ENCODE peak calls at places on chromosomes 1 and 21, in seven cellular contexts. R, G, J, N, I, Z and E are unnamed samples.
A peak's percentile ranks its signal among the peaks of the same experiment; 100 is the strongest.

GRCh38 chr1:156833598-156833997 is 16.9 kb upstream of the SH2D2A start:
- DNase-seq in I (no peak), R (no peak), Z (no peak), G (no peak), N (no peak), J (no peak), E (no peak)

GRCh38 chr1:94067196-94067595 is 53.8 kb downstream of the ABCA4 start:
- DNase-seq in J (no peak), Z (no peak), G (no peak), I (no peak), N (no peak), R (no peak), E (no peak)

GRCh38 chr1:43449708-43450069 is 4.0 kb downstream of the HYI start:
- DNase-seq in G (no peak), Z (no peak), J (no peak), R (no peak), I (peak; percentile 52), N (no peak), E (no peak)

GRCh38 chr1:1305300-1306069 is 2.2 kb downstream of the ACAP3 start:
- DNase-seq in G (peak; percentile 66), I (peak; percentile 84), J (peak; percentile 76), Z (peak; percentile 69), R (peak; percentile 89), N (peak; percentile 67), E (no peak)

GRCh38 chr1:151992345-151993083 is 1.1 kb downstream of the S100A10 start:
- DNase-seq in G (peak; percentile 92), J (peak; percentile 99), Z (peak; percentile 90), N (no peak), I (peak; percentile 88), R (peak; percentile 89), E (no peak)

GRCh38 chr1:24379733-24380315 is 33.8 kb downstream of the STPG1 start:
- DNase-seq in Z (no peak), J (peak; percentile 99), I (no peak), R (no peak), G (no peak), N (no peak), E (no peak)

GRCh38 chr1:169103443-169103842 is 3.0 kb upstream of the ATP1B1 start:
- DNase-seq in Z (peak; percentile 81), J (no peak), N (no peak), I (no peak), G (peak; percentile 84), R (peak; percentile 88), E (no peak)

GRCh38 chr1:214493126-214493796 is 58.1 kb downstream of the PTPN14 start:
- DNase-seq in J (no peak), N (no peak), R (no peak), G (no peak), Z (no peak), I (peak; percentile 48), E (no peak)

GRCh38 chr1:204977327-204977726 is 65.7 kb upstream of the CNTN2 start:
- DNase-seq in R (no peak), I (no peak), N (no peak), Z (no peak), J (no peak), G (no peak), E (no peak)

GRCh38 chr1:220123889-220124288 is 30.0 kb downstream of the IARS2 start:
- DNase-seq in R (no peak), Z (no peak), J (no peak), N (no peak), I (no peak), G (no peak), E (no peak)

GRCh38 chr1:169236880-169237279 is 130.4 kb downstream of the ATP1B1 start:
- DNase-seq in G (no peak), J (peak; percentile 36), N (no peak), R (no peak), I (no peak), Z (no peak), E (no peak)

GRCh38 chr1:110205591-110206155 is 4.4 kb upstream of the KCNC4 start:
- DNase-seq in I (no peak), G (no peak), J (no peak), N (no peak), R (no peak), Z (no peak), E (no peak)

GRCh38 chr1:182331412-182331811 is 60.2 kb downstream of the GLUL start:
- DNase-seq in R (no peak), J (no peak), N (no peak), G (no peak), I (no peak), Z (no peak), E (no peak)

GRCh38 chr1:91791103-91791502 is 94.8 kb downstream of the TGFBR3 start:
- DNase-seq in G (no peak), Z (no peak), I (no peak), R (no peak), J (no peak), N (no peak), E (no peak)
- TF ChIP-seq CTCF in G (no peak), Z (no peak), I (no peak), R (no peak), J (no peak), N (no peak), E (no peak)

GRCh38 chr1:207875532-207875931 is 35.4 kb downstream of the CD34 start:
- DNase-seq in I (no peak), R (no peak), N (no peak), G (no peak), J (no peak), Z (no peak), E (no peak)

GRCh38 chr1:207873055-207873890 is 37.7 kb downstream of the CD34 start:
- DNase-seq in G (peak; percentile 60), J (no peak), R (no peak), N (no peak), I (peak; percentile 60), Z (no peak), E (no peak)

GRCh38 chr1:207878939-207879338 is 32.0 kb downstream of the CD34 start:
- DNase-seq in Z (no peak), R (no peak), N (no peak), I (no peak), G (no peak), J (no peak), E (no peak)

GRCh38 chr1:207872655-207873054 is 38.3 kb downstream of the CD34 start:
- DNase-seq in Z (no peak), N (no peak), I (no peak), J (no peak), R (no peak), G (no peak), E (no peak)

DNA sequence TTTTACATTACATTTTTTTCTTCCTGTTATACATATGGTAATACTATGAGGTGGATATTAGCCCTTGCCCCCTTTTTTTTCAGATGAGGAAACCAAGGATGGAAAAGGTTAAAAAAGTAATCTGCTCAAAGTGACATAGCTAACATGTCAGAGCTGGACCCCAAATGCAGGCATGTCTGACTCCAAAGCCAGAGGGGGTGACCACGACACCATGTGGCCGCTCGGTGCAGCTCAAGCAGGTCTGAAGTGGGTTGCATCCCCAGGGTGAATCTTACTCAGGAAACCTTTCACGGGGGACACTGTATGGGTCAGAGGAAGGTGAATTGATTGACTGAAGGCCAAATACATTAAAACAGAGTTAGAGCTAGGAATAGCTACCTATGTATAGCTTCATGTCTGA is 34.8 kb downstream of the CD34 start:
- DNase-seq in J (no peak), Z (no peak), R (no peak), G (no peak), N (no peak), I (no peak), E (no peak)
- TF ChIP-seq CTCF in J (no peak), Z (no peak), R (no peak), G (no peak), N (no peak), I (peak; percentile 5), E (peak; percentile 26)

DNA sequence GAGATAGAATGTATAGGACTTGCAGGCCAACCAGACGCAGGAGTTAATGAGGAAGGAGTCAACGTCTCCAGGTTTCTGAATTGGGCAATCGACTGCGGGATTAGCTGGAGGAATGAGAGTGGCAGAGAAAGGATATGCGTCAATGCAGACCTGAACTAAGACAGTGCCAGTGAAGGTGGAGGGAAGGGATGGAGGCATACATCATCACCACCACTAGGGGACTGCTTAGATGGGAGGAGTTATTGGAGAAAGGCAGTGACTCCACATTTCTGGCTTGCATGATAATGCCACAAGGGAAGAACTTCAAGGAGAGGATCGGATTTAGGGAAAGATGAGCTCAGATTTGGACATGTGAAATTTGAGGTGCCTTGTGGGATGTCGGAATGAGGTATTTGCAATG is 17.4 kb downstream of the VASH2 start:
- DNase-seq in I (no peak), R (no peak), Z (no peak), G (no peak), N (no peak), J (peak; percentile 67), E (no peak)
- TF ChIP-seq CTCF in I (peak; percentile 34), R (peak; percentile 22), Z (no peak), G (peak; percentile 36), N (no peak), J (peak; percentile 55), E (peak; percentile 55)

GRCh38 chr21:25607812-25608737 is 794 bp upstream of the MRPL39 start:
- DNase-seq in I (peak; percentile 88), N (peak; percentile 55), J (peak; percentile 71), R (peak; percentile 84), Z (peak; percentile 78), G (peak; percentile 83), E (peak; percentile 47)

GRCh38 chr21:25607151-25607811 is at the start of gene MRPL39:
- DNase-seq in I (peak; percentile 91), R (peak; percentile 89), Z (peak; percentile 88), J (peak; percentile 72), G (peak; percentile 91), N (peak; percentile 85), E (peak; percentile 87)
- TF ChIP-seq CTCF in I (peak; percentile 54), R (peak; percentile 58), Z (peak; percentile 50), J (peak; percentile 79), G (peak; percentile 61), N (no peak), E (peak; percentile 69)